ENCODE peak calls at places on chromosomes 11 and 22, in nine cellular contexts. L is AG04450; R is GM23248; I is T-helper 9 cell; A is NCI-H345; B is thoracic aorta; N is activated CD8-positive, alpha-beta memory T cell treated with anti-CD3 and anti-CD28 coated beads for 24 hours; G is NCI-H1092 treated with DMSO at 0.1 percent for 48 hours; Q is HT-29. M is an unnamed sample.

GRCh38 chr22:29152381-29153138 is 53.1 kb upstream of the EMID1 start:
- DNase-seq in L (no peak), R (no peak), I (no peak), A (no peak), B (peak; percentile 18), N (no peak), G (no peak), Q (no peak), M (no peak)

GRCh38 chr11:83827940-83828554 is 541.9 kb upstream of the CCDC90B start:
- DNase-seq in L (no peak), R (peak; percentile 63), I (no peak), A (peak; percentile 32), B (no peak), N (no peak), G (peak; percentile 30), Q (peak; percentile 40), M (peak; percentile 44)

GRCh38 chr11:128757235-128757711 is 63.4 kb downstream of the FLI1 start:
- DNase-seq in L (no peak), R (peak; percentile 60), I (peak; percentile 48), A (no peak), B (no peak), N (peak; percentile 79), G (no peak), Q (no peak), M (no peak)

GRCh38 chr11:124740277-124740882 is 638 bp downstream of the NRGN start:
- DNase-seq in L (no peak), R (peak; percentile 60), I (no peak), A (peak; percentile 46), B (no peak), N (peak; percentile 74), G (peak; percentile 45), Q (peak; percentile 48), M (no peak)

GRCh38 chr11:73217131-73217809 is 811 bp upstream of the P2RY2 start:
- DNase-seq in L (no peak), R (no peak), I (no peak), A (no peak), B (no peak), N (no peak), G (no peak), Q (no peak), M (no peak)

GRCh38 chr11:41283196-41283930 is 176.1 kb downstream of the LRRC4C start:
- DNase-seq in L (no peak), R (no peak), I (no peak), A (no peak), B (no peak), N (no peak), G (no peak), Q (no peak), M (no peak)

GRCh38 chr11:65922565-65922964 is 3.3 kb downstream of the DRAP1 start:
- DNase-seq in L (no peak), R (no peak), I (no peak), A (no peak), B (no peak), N (no peak), G (no peak), Q (no peak), M (no peak)

GRCh38 chr11:65185869-65186341 is 4.2 kb downstream of the CAPN1 start:
- DNase-seq in L (no peak), R (no peak), I (no peak), A (no peak), B (no peak), N (peak; percentile 52), G (no peak), Q (no peak), M (no peak)

GRCh38 chr11:995752-996420 is 40.6 kb downstream of the MUC6 start:
- DNase-seq in L (no peak), R (peak; percentile 14), I (no peak), A (no peak), B (no peak), N (no peak), G (peak; percentile 9), Q (peak; percentile 29), M (no peak)

GRCh38 chr11:57792060-57792541 is 30.5 kb downstream of the CTNND1 start:
- DNase-seq in L (no peak), R (no peak), I (peak; percentile 78), A (no peak), B (peak; percentile 45), N (peak; percentile 87), G (no peak), Q (no peak), M (peak; percentile 29)

GRCh38 chr22:30637701-30638114 is 2.1 kb downstream of the SLC35E4 start:
- DNase-seq in L (no peak), R (peak; percentile 18), I (no peak), A (no peak), B (no peak), N (no peak), G (no peak), Q (no peak), M (no peak)

GRCh38 chr11:66857927-66858185 is 992 bp downstream of the LRFN4 start:
- DNase-seq in L (no peak), R (no peak), I (no peak), A (no peak), B (no peak), N (no peak), G (no peak), Q (no peak), M (no peak)

GRCh38 chr11:130478881-130479280 is 30.4 kb downstream of the ADAMTS15 start:
- DNase-seq in L (no peak), R (peak; percentile 48), I (no peak), A (no peak), B (no peak), N (no peak), G (no peak), Q (no peak), M (peak; percentile 25)

GRCh38 chr11:102807921-102808320 is 10.0 kb upstream of the MMP1 start:
- DNase-seq in L (no peak), R (peak; percentile 27), I (no peak), A (no peak), B (no peak), N (no peak), G (no peak), Q (peak; percentile 78), M (no peak)

GRCh38 chr11:100637706-100638105 is 49.4 kb upstream of the ARHGAP42 start:
- DNase-seq in L (no peak), R (no peak), I (no peak), A (no peak), B (no peak), N (no peak), G (no peak), Q (no peak), M (no peak)

GRCh38 chr11:42770444-42771065 is 541.2 kb upstream of the API5 start:
- DNase-seq in L (no peak), R (peak; percentile 43), I (no peak), A (peak; percentile 16), B (no peak), N (no peak), G (peak; percentile 23), Q (peak; percentile 75), M (peak; percentile 26)

GRCh38 chr11:74966651-74967050 is 17.6 kb downstream of the SPCS2 start:
- DNase-seq in L (no peak), R (peak; percentile 7), I (no peak), A (no peak), B (no peak), N (no peak), G (no peak), Q (no peak), M (no peak)

GRCh38 chr11:1224491-1225385 is 1.9 kb downstream of the MUC5B start:
- DNase-seq in L (no peak), R (no peak), I (no peak), A (no peak), B (no peak), N (no peak), G (no peak), Q (no peak), M (no peak)

GRCh38 chr11:109629734-109630133 is 207.7 kb downstream of the C11orf87 start:
- DNase-seq in L (no peak), R (no peak), I (no peak), A (no peak), B (no peak), N (no peak), G (no peak), Q (no peak), M (no peak)

GRCh38 chr11:45285289-45285828 is 782 bp downstream of the SYT13 start:
- DNase-seq in L (no peak), R (no peak), I (no peak), A (no peak), B (no peak), N (peak; percentile 44), G (no peak), Q (no peak), M (no peak)

M was measured in AG10803.